ENCODE peak calls at places on chromosomes 11 and 22, in four cellular contexts. K, C, N and U are unnamed samples.
A peak's percentile ranks its signal among the peaks of the same experiment; 100 is the strongest.

GRCh38 chr11:119169272-119169719 is 771 bp downstream of the NLRX1 start:
- DNase-seq in K (no peak), C (peak; percentile 49), N (peak; percentile 37), U (no peak)

GRCh38 chr22:21026783-21027692 is 5.3 kb downstream of the SLC7A4 start:
- DNase-seq in K (no peak), C (no peak), N (no peak), U (no peak)

GRCh38 chr11:33891714-33892327 is at the start of gene LMO2:
- DNase-seq in K (peak; percentile 82), C (no peak), N (no peak), U (no peak)

GRCh38 chr11:75900848-75901247 is 85.8 kb downstream of the UVRAG start:
- DNase-seq in K (no peak), C (no peak), N (no peak), U (no peak)

GRCh38 chr11:120432056-120433018 is 79.2 kb upstream of the GRIK4 start:
- DNase-seq in K (peak; percentile 51), C (no peak), N (peak; percentile 51), U (peak; percentile 33)

GRCh38 chr11:8934735-8935478 is 2.2 kb upstream of the C11orf16 start:
- DNase-seq in K (peak; percentile 27), C (no peak), N (peak; percentile 18), U (no peak)

GRCh38 chr11:76670475-76671235 is at the start of gene LRRC32:
- DNase-seq in K (peak; percentile 36), C (peak; percentile 64), N (no peak), U (no peak)

GRCh38 chr11:122004446-122004845 is 111.6 kb downstream of the BLID start:
- DNase-seq in K (no peak), C (no peak), N (no peak), U (no peak)

GRCh38 chr11:126893796-126894195 is 106.8 kb downstream of the KIRREL3 start:
- DNase-seq in K (no peak), C (no peak), N (no peak), U (no peak)

GRCh38 chr11:90168571-90168970 is 34.1 kb downstream of the NAALAD2 start:
- DNase-seq in K (no peak), C (no peak), N (no peak), U (no peak)

GRCh38 chr11:101863361-101863760 is 51.4 kb upstream of the CEP126 start:
- DNase-seq in K (no peak), C (no peak), N (no peak), U (no peak)

GRCh38 chr22:42388130-42388797 is 43.9 kb downstream of the NFAM1 start:
- DNase-seq in K (peak; percentile 23), C (no peak), N (no peak), U (no peak)

GRCh38 chr22:26170795-26171194 is 1.5 kb downstream of the SEZ6L start:
- DNase-seq in K (peak; percentile 24), C (peak; percentile 45), N (no peak), U (no peak)

GRCh38 chr22:40975346-40975745 is 24.2 kb downstream of the RBX1 start:
- DNase-seq in K (no peak), C (no peak), N (no peak), U (no peak)

GRCh38 chr22:39984006-39984405 is 10.7 kb upstream of the FAM83F start:
- DNase-seq in K (peak; percentile 50), C (no peak), N (no peak), U (no peak)

GRCh38 chr22:42947211-42947990 is 67.5 kb downstream of the PACSIN2 start:
- DNase-seq in K (no peak), C (no peak), N (peak; percentile 87), U (no peak)

GRCh38 chr22:49329636-49330035 is 498.0 kb downstream of the BRD1 start:
- DNase-seq in K (no peak), C (no peak), N (no peak), U (no peak)
- TF ChIP-seq FOXM1 in K (no peak), C (no peak), N (no peak), U (no peak)

DNA sequence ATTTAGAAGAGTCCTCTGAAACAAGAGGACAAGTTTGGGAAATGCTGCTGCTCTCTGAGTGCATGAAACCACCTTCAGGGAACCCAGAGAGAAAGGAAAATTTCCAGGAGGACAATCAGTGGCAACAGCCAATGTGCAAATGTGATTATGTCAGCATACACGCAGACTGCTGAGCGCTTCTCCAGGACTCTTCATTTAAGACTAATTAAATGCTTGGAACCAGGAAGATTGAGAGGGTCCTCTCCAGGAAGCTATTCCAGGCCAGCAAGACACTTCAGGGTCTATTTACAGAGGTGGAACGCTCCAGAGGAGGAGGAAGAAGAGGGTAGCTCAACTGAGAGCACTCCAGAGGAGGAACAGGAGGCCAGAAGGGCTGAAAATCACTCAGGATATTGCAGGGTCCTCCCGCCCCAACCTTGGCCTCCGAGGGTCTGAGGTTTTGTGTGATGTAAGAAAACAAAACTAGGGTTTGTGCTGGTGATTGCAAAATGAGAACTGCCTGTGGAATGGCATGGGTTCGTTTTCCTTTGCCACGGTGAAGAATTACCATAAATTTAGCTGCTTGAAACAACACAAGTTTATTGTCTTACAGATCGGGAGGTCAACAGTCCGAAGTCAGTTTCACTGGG is 14.1 kb upstream of the HTR3A start:
- DNase-seq in K (no peak), C (no peak), N (no peak), U (no peak)
- TF ChIP-seq FOXM1 in K (no peak), C (no peak), N (no peak), U (no peak)

DNA sequence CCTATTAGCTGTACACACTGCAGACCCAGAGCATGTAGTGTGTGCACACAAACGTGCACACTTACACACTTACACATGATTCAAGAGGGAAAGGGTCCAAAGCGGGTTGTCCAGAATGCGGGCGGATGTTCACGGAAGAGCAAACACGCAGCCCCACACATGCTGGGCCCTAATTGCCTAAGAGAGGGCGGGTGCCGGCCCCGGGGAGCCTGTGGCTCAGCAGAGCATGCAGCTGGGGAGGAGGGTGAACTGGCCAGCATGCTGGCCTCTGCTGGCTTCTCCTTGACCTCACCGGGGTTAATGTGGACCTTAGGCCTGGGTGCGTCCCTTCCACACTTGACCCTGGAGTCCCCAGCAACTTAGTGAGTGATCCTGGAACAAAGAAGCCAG is 816.3 kb downstream of the BRD1 start:
- DNase-seq in K (no peak), C (no peak), N (no peak), U (no peak)
- TF ChIP-seq FOXM1 in K (no peak), C (no peak), N (no peak), U (no peak)

GRCh38 chr22:50504245-50505211 is 3.0 kb downstream of the LMF2 start:
- DNase-seq in K (no peak), C (no peak), N (no peak), U (no peak)

GRCh38 chr22:50505276-50505775 is 2.2 kb downstream of the LMF2 start:
- DNase-seq in K (no peak), C (no peak), N (no peak), U (no peak)

GRCh38 chr22:50506611-50507420 is 686 bp downstream of the LMF2 start:
- DNase-seq in K (peak; percentile 21), C (no peak), N (no peak), U (no peak)

GRCh38 chr22:50507421-50507990 is at the start of gene LMF2:
- DNase-seq in K (no peak), C (peak; percentile 94), N (peak; percentile 56), U (no peak)

DNA sequence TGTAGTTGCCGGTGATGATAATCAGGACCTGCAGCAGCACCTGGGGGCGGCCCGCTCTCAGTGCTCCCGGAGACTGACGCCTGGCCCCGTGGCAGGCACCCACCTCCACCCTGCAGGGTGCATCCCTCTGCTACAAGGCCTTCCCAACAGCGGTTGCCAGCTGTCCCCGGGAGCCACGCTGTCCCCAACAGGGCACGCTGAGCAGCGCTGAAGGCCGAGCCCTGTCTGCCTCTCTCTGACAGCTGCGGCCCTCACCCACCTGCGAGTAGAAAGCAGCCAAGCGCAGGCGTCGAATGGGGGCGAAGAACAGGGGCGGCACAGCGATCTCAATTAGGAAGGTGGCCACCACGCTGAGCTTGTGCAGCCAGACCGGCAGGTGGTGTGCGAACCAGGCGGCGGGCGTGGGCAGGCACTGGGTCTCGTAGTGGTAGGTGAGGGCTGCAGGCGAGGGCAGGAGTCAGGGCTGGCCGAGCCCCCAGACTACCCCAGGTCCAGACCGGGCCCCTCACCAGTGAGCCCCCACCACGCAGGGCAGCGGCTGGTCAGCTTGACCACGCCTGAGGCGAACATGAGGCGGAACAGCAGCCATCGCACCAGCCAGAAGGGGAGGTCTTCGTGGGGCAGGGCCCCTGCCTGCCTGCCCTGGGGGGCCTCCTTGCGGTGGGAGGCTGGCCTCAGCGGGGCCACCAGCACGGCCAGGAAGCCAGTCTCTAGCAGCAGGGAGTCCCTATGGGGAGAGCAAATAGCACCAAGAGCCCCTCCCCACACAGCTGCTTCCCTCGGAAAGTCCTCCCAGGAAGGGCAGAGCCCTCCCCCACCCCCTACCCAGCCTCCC is 1.5 kb downstream of the LMF2 start:
- DNase-seq in K (no peak), C (no peak), N (no peak), U (no peak)
- TF ChIP-seq FOXM1 in K (no peak), C (no peak), N (no peak), U (no peak)

DNA sequence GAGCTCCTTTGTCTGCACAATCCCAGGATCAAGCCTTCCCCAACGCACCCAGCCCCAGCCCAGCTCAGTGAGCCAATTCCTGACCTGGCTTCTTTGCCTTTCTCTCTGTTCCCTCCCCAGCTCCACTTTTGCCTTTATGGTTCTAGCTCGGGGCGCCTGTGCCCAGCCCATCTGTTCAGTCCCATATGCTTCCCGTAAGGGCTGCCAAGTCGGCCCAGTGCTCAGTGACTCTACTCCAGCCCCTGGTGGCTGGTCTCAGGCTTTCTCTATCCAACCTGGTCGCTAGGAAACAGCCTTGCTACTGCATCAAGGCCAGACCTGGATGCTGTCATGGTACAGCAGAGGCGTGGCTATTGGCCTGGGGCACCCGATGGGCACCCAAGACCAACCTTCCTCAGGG is 178.1 kb downstream of the DSCAML1 start:
- DNase-seq in K (no peak), C (peak; percentile 22), N (no peak), U (no peak)
- TF ChIP-seq FOXM1 in K (no peak), C (no peak), N (no peak), U (no peak)